ENCODE peak calls at places on chromosome 12, in nine cellular contexts. J is CD4-positive, alpha-beta T cell; B is lower lobe of right lung; F is WTC11; H is tibial artery; G is psoas muscle; Q is cardiac fibroblast; Z is lower leg skin; V is heart right ventricle. X is an unnamed sample.

GRCh38 chr12:100671396-100672074 is 98.1 kb downstream of the GAS2L3 start:
- DNase-seq in B (no peak), F (no peak), J (no peak), Q (no peak), Z (no peak), H (no peak), V (no peak), G (no peak), X (no peak)

GRCh38 chr12:13375583-13376413 is 179.3 kb downstream of the EMP1 start:
- DNase-seq in H (no peak), V (no peak), F (no peak), Z (no peak), J (no peak), B (no peak), Q (no peak), G (no peak), X (no peak)

GRCh38 chr12:114692558-114693531 is 8.9 kb upstream of the TBX3 start:
- DNase-seq in V (no peak), F (no peak), H (no peak), J (no peak), Q (peak; percentile 36), G (no peak), Z (no peak), B (no peak), X (no peak)

GRCh38 chr12:130555628-130556485 is 160.2 kb downstream of the RIMBP2 start:
- DNase-seq in Q (no peak), B (no peak), F (no peak), G (no peak), H (no peak), V (no peak), Z (peak; percentile 56), J (no peak), X (no peak)

GRCh38 chr12:69097619-69098368 is 141.6 kb upstream of the CPSF6 start:
- DNase-seq in H (no peak), B (no peak), Z (no peak), G (no peak), F (no peak), V (no peak), Q (peak; percentile 72), J (no peak), X (no peak)

GRCh38 chr12:123139926-123140674 is 10.8 kb downstream of the PITPNM2 start:
- DNase-seq in Q (peak; percentile 61), J (no peak), H (no peak), F (no peak), Z (peak; percentile 72), G (no peak), B (no peak), V (no peak), X (peak; percentile 63)

GRCh38 chr12:79933580-79934264 is 1.2 kb downstream of the PPP1R12A start:
- DNase-seq in J (peak; percentile 2), H (no peak), G (no peak), V (no peak), Z (no peak), Q (peak; percentile 18), F (no peak), B (no peak), X (no peak)

GRCh38 chr12:118183711-118184110 is 47.8 kb downstream of the PEBP1 start:
- DNase-seq in J (no peak), Q (peak; percentile 33), V (no peak), G (no peak), Z (no peak), B (no peak), H (no peak), F (no peak), X (no peak)

GRCh38 chr12:130347588-130347987 is 9.9 kb downstream of the PIWIL1 start:
- DNase-seq in G (no peak), B (no peak), H (no peak), F (no peak), Q (no peak), Z (peak; percentile 54), V (no peak), J (no peak), X (no peak)

GRCh38 chr12:90978117-90978770 is 23.3 kb upstream of the CCER1 start:
- DNase-seq in G (no peak), J (no peak), F (no peak), H (no peak), V (peak; percentile 15), Q (peak; percentile 84), B (no peak), Z (no peak), X (no peak)

GRCh38 chr12:132600048-132601032 is 10.0 kb downstream of the LRCOL1 start:
- DNase-seq in Z (no peak), J (no peak), Q (peak; percentile 75), G (peak; percentile 82), V (peak; percentile 62), H (peak; percentile 76), F (peak; percentile 78), B (peak; percentile 78), X (peak; percentile 73)

GRCh38 chr12:123597100-123597499 is 4.8 kb upstream of the DDX55 start:
- DNase-seq in F (no peak), G (no peak), V (no peak), J (no peak), B (no peak), Q (no peak), Z (no peak), H (no peak), X (no peak)

GRCh38 chr12:62632521-62632920 is 165.9 kb downstream of the MON2 start:
- DNase-seq in J (no peak), H (peak; percentile 83), B (peak; percentile 57), V (peak; percentile 41), G (peak; percentile 71), F (peak; percentile 61), Q (peak; percentile 32), Z (peak; percentile 89), X (no peak)

GRCh38 chr12:5511644-5512584 is 80.0 kb downstream of the NTF3 start:
- DNase-seq in G (peak; percentile 69), F (peak; percentile 65), H (no peak), B (no peak), Q (no peak), V (no peak), Z (peak; percentile 84), J (no peak), X (peak; percentile 56)

GRCh38 chr12:11595080-11595479 is 54.4 kb upstream of the ETV6 start:
- DNase-seq in V (no peak), J (no peak), G (no peak), B (no peak), Q (no peak), F (no peak), H (no peak), Z (no peak), X (no peak)

GRCh38 chr12:106794369-106794768 is 19.9 kb downstream of the RIC8B start:
- DNase-seq in F (no peak), Q (no peak), H (no peak), B (no peak), V (no peak), G (no peak), J (no peak), Z (no peak), X (no peak)

GRCh38 chr12:31325524-31325875 is 450 bp downstream of the SINHCAF start:
- DNase-seq in J (peak; percentile 16), G (no peak), F (no peak), B (peak; percentile 58), Q (peak; percentile 11), V (peak; percentile 4), Z (peak; percentile 87), H (no peak), X (no peak)

DNA sequence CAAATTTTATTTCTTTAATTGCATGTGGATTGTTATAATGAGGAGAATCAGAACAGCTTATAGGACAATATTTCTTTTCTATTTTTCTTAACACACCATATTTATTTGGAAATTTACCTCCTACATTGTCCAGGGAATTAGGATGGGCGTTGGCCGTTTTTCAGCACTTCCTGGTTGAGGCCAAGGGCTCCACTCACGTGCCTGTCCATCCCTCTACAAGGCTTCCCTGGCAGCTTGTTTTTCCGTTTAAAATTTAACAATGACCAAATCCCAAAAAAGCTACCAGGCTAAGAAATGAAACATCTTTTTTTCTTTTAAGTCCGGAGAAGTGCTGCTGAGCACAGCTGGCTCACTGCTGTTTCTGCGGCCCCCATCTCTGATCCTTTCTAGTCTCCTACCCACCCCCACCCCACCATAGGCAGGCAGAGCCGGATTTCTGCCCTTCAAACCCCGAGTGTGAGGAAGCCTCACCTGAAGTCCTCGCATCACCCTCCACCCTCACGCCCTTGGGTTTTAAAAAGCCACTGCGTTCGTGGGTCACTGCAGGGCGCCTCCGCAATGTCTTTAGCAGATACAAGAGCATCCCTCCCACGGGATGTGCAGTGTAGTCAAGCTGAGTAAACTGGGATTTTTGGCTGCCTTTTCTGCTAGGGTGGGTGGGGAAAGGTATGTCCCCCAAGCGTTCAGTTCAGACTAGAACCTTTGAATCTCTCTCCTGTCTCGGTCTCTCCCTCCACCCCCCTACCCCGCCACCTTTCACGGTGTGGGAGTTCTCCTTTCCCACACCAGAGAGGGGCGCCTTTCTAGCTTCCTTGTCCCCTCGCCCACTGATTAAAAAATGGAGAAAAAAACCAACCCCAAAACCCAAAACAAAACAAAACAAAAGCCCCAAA is 767 bp upstream of the FAR2 start:
- DNase-seq in B (peak; percentile 60), Q (peak; percentile 46), J (no peak), F (peak; percentile 12), H (no peak), G (peak; percentile 55), Z (peak; percentile 94), V (peak; percentile 52), X (peak; percentile 68)
- TF ChIP-seq CTCF in B (no peak), Q (no peak), J (no peak), F (no peak), H (no peak), G (no peak), Z (no peak), V (no peak), X (no peak)

DNA sequence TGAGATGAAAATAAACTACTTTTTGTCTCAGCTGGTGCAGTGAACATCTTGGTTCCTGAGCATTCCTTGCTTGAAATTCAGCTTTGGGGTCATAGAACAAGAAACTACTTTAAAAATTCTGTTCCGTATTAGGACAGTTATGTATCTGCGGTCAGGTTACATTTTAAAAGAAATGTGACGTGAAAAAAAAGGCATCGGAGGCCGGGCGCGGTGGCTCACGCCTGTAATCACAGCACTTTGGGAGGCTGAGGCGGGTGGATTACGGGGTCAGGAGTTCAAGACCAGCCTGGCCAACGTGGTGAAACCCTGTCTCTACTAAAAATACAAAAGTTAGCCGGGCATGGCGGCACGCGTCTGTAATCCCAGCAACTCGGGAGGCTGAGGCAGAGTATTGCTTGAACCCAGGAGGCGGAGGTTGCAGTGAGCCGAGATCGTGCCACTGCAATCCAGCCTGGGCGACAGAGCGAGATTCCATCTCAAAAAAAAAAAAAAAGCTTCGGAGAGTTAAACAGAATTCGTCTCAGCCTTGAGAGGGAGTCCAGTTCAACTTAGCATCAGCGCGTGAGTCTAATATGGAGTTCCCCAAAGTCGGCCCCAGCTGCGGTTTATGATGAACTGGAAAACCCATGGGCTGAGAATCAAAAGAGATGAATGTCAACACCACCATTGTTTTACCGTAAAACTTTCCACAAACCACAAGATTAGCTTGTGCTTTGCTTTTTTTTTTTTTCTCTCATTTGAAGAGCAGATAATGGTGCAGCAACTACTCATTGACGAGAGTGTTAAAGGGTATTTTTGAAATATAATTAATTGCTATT is 2.1 kb upstream of the SLC2A13 start:
- DNase-seq in Z (no peak), V (no peak), Q (no peak), F (no peak), J (no peak), G (no peak), B (peak; percentile 40), H (no peak), X (no peak)
- TF ChIP-seq CTCF in Z (no peak), V (no peak), Q (no peak), F (no peak), J (peak; percentile 48), G (no peak), B (no peak), H (no peak), X (peak; percentile 6)

GRCh38 chr12:121697093-121697698 is 15.4 kb upstream of the TMEM120B start:
- DNase-seq in H (no peak), Z (no peak), Q (peak; percentile 78), V (peak; percentile 54), F (no peak), J (no peak), B (no peak), G (no peak), X (no peak)
- TF ChIP-seq CTCF in H (peak; percentile 89), Z (no peak), Q (peak; percentile 21), V (peak; percentile 59), F (peak; percentile 25), J (peak; percentile 81), B (peak; percentile 68), G (peak; percentile 70), X (peak; percentile 36)

GRCh38 chr12:66149702-66150398 is 19.3 kb upstream of the LLPH start:
- DNase-seq in B (peak; percentile 60), F (no peak), Z (no peak), H (no peak), J (no peak), G (no peak), Q (peak; percentile 28), V (no peak), X (no peak)
- TF ChIP-seq CTCF in B (peak; percentile 32), F (no peak), Z (no peak), H (no peak), J (no peak), G (no peak), Q (peak; percentile 33), V (no peak), X (no peak)

X was measured in right atrium auricular region.